ENCODE peak calls at places on chromosomes 13 and 19, in six cellular contexts. One of them, this sample, is unnamed. For H3K4me1, the result is how much of the 10 kb centered on the place peaks cover.

GRCh38 chr19:30371960-30372824 is at the start of gene ZNF536:
- DNase-seq in cardiac muscle cell: no peak
- DNase-seq in effector memory CD4-positive, alpha-beta T cell: no peak
- DNase-seq in psoas muscle: no peak
- DNase-seq in lower lobe of right lung: no peak
- DNase-seq in lung: no peak
- DNase-seq in this sample: no peak

GRCh38 chr13:101150998-101151397 is 265.3 kb downstream of the NALCN start:
- DNase-seq in cardiac muscle cell: peak
- DNase-seq in effector memory CD4-positive, alpha-beta T cell: no peak
- DNase-seq in psoas muscle: no peak
- DNase-seq in lower lobe of right lung: no peak
- DNase-seq in lung: no peak
- DNase-seq in this sample: no peak

GRCh38 chr13:36193151-36193855 is 21.1 kb downstream of the SOHLH2 start:
- DNase-seq in cardiac muscle cell: no peak
- DNase-seq in effector memory CD4-positive, alpha-beta T cell: no peak
- DNase-seq in psoas muscle: no peak
- DNase-seq in lower lobe of right lung: no peak
- DNase-seq in lung: no peak
- DNase-seq in this sample: no peak

GRCh38 chr19:33416307-33417215 is 43.1 kb downstream of the CEBPG start:
- DNase-seq in cardiac muscle cell: peak
- DNase-seq in effector memory CD4-positive, alpha-beta T cell: peak
- DNase-seq in psoas muscle: peak
- DNase-seq in lower lobe of right lung: no peak
- DNase-seq in lung: peak
- DNase-seq in this sample: no peak

GRCh38 chr13:20114066-20114465 is 46.8 kb downstream of the GJA3 start:
- DNase-seq in cardiac muscle cell: no peak
- DNase-seq in effector memory CD4-positive, alpha-beta T cell: no peak
- DNase-seq in psoas muscle: no peak
- DNase-seq in lower lobe of right lung: peak
- DNase-seq in lung: no peak
- DNase-seq in this sample: no peak

GRCh38 chr19:2087621-2088100 is 8.5 kb downstream of the MOB3A start:
- DNase-seq in cardiac muscle cell: no peak
- DNase-seq in effector memory CD4-positive, alpha-beta T cell: no peak
- DNase-seq in psoas muscle: no peak
- DNase-seq in lower lobe of right lung: no peak
- DNase-seq in lung: no peak
- DNase-seq in this sample: no peak

GRCh38 chr19:34171877-34172660 is at the start of gene LSM14A:
- DNase-seq in cardiac muscle cell: peak
- DNase-seq in effector memory CD4-positive, alpha-beta T cell: peak
- DNase-seq in psoas muscle: peak
- DNase-seq in lower lobe of right lung: peak
- DNase-seq in lung: peak
- DNase-seq in this sample: peak

GRCh38 chr19:58304255-58304654 is 922 bp upstream of the ERVK3-1 start:
- DNase-seq in cardiac muscle cell: no peak
- DNase-seq in effector memory CD4-positive, alpha-beta T cell: no peak
- DNase-seq in psoas muscle: no peak
- DNase-seq in lower lobe of right lung: no peak
- DNase-seq in lung: no peak
- DNase-seq in this sample: no peak

GRCh38 chr19:3041756-3042517 is 12.9 kb upstream of the TLE2 start:
- DNase-seq in cardiac muscle cell: peak
- DNase-seq in effector memory CD4-positive, alpha-beta T cell: no peak
- DNase-seq in psoas muscle: no peak
- DNase-seq in lower lobe of right lung: no peak
- DNase-seq in lung: no peak
- DNase-seq in this sample: peak

GRCh38 chr13:22198001-22198400 is 527.1 kb downstream of the FGF9 start:
- DNase-seq in cardiac muscle cell: no peak
- DNase-seq in effector memory CD4-positive, alpha-beta T cell: no peak
- DNase-seq in psoas muscle: no peak
- DNase-seq in lower lobe of right lung: no peak
- DNase-seq in lung: no peak
- DNase-seq in this sample: no peak

GRCh38 chr13:30112602-30113435 is 194.5 kb downstream of the KATNAL1 start:
- DNase-seq in cardiac muscle cell: peak
- DNase-seq in effector memory CD4-positive, alpha-beta T cell: peak
- DNase-seq in psoas muscle: peak
- DNase-seq in lower lobe of right lung: peak
- DNase-seq in lung: peak
- DNase-seq in this sample: peak

GRCh38 chr19:29666634-29667389 is 1.6 kb downstream of the PLEKHF1 start:
- DNase-seq in cardiac muscle cell: peak
- DNase-seq in effector memory CD4-positive, alpha-beta T cell: no peak
- DNase-seq in psoas muscle: peak
- DNase-seq in lower lobe of right lung: peak
- DNase-seq in lung: no peak
- DNase-seq in this sample: peak

GRCh38 chr13:21846605-21847004 is 175.7 kb downstream of the FGF9 start:
- DNase-seq in cardiac muscle cell: no peak
- DNase-seq in effector memory CD4-positive, alpha-beta T cell: no peak
- DNase-seq in psoas muscle: no peak
- DNase-seq in lower lobe of right lung: no peak
- DNase-seq in lung: no peak
- DNase-seq in this sample: no peak

GRCh38 chr13:53201454-53202225 is 173.0 kb downstream of the OLFM4 start:
- DNase-seq in cardiac muscle cell: peak
- DNase-seq in effector memory CD4-positive, alpha-beta T cell: no peak
- DNase-seq in psoas muscle: peak
- DNase-seq in lower lobe of right lung: peak
- DNase-seq in lung: no peak
- DNase-seq in this sample: no peak

GRCh38 chr19:49421039-49421877 is 2.0 kb downstream of the PTH2 start:
- DNase-seq in cardiac muscle cell: peak
- DNase-seq in effector memory CD4-positive, alpha-beta T cell: no peak
- DNase-seq in psoas muscle: peak
- DNase-seq in lower lobe of right lung: peak
- DNase-seq in lung: peak
- DNase-seq in this sample: peak

GRCh38 chr13:32504263-32504662 is 34.3 kb downstream of the N4BP2L2 start:
- DNase-seq in cardiac muscle cell: no peak
- DNase-seq in effector memory CD4-positive, alpha-beta T cell: no peak
- DNase-seq in psoas muscle: no peak
- DNase-seq in lower lobe of right lung: no peak
- DNase-seq in lung: no peak
- DNase-seq in this sample: no peak

GRCh38 chr13:28636677-28637317 is 22.1 kb upstream of the POMP start:
- DNase-seq in cardiac muscle cell: peak
- DNase-seq in effector memory CD4-positive, alpha-beta T cell: no peak
- DNase-seq in psoas muscle: no peak
- DNase-seq in lower lobe of right lung: peak
- DNase-seq in lung: peak
- DNase-seq in this sample: no peak

GRCh38 chr13:59531571-59532091 is 632.1 kb downstream of the DIAPH3 start:
- DNase-seq in cardiac muscle cell: peak
- DNase-seq in effector memory CD4-positive, alpha-beta T cell: no peak
- DNase-seq in psoas muscle: peak
- DNase-seq in lower lobe of right lung: peak
- DNase-seq in lung: peak
- DNase-seq in this sample: peak

GRCh38 chr13:61994174-61994573 is 578.5 kb upstream of the PCDH20 start:
- DNase-seq in cardiac muscle cell: no peak
- DNase-seq in effector memory CD4-positive, alpha-beta T cell: no peak
- DNase-seq in psoas muscle: no peak
- DNase-seq in lower lobe of right lung: no peak
- DNase-seq in lung: no peak
- DNase-seq in this sample: no peak

GRCh38 chr13:97340399-97340798 is 93.6 kb upstream of the RAP2A start:
- DNase-seq in cardiac muscle cell: no peak
- DNase-seq in effector memory CD4-positive, alpha-beta T cell: no peak
- DNase-seq in psoas muscle: no peak
- DNase-seq in lower lobe of right lung: no peak
- DNase-seq in lung: no peak
- DNase-seq in this sample: no peak

GRCh38 chr19:14614099-14614412 is 31.2 kb downstream of the CLEC17A start:
- DNase-seq in cardiac muscle cell: no peak
- DNase-seq in effector memory CD4-positive, alpha-beta T cell: no peak
- DNase-seq in psoas muscle: no peak
- DNase-seq in lower lobe of right lung: peak
- DNase-seq in lung: peak
- DNase-seq in this sample: no peak

DNA sequence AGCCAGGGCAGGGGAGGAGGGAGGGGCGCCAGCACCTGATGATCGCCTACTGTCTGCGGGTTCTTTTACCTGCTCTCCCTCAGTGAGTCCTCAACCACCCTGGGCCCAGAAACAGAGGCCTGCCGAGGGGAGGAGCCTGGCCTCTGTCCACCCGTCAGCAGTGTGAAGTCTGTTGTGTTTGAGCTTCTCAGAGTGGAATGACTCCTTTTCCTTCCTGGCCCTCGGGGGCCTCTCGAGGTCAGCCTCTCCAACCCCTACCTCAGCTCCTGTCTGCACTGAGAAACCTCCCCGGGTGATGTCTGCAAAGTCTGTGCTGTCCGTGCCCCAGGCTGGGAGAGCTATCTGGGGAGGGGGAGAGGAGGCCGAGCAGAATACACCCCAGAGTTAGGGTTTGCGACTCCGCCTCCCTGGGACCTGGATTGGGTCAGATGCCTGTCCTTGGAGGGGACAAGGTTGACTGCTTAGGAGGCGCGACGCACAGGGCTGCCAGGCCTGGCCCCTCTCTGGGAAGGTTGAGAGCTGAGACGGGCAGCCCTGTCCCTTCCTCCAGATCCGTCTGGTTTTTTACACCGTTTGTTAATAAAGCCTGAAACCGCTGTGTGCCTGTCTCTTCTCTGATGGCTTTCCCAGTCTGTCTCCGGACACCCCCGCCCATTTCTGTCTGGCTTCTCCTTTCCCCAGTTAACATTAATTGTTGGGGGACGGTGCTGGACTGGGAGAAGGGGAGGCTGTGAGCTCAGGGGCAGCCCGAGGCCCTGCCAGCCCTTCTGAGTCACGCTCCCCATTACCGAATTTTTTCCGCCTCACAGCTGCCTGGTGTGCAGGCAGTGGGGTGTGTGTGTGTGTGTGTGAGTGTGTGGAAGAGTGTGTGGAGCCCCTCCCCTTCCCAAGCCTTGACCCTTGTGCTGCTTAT is 1.0 kb upstream of the SSC5D start:
- DNase-seq in cardiac muscle cell: peak
- DNase-seq in effector memory CD4-positive, alpha-beta T cell: no peak
- DNase-seq in psoas muscle: peak
- DNase-seq in lower lobe of right lung: no peak
- DNase-seq in lung: no peak
- DNase-seq in this sample: peak
- H3K4me3 ChIP-seq in cardiac muscle cell: peak
- H3K4me3 ChIP-seq in effector memory CD4-positive, alpha-beta T cell: no peak
- H3K4me3 ChIP-seq in psoas muscle: peak
- H3K4me3 ChIP-seq in lower lobe of right lung: peak
- H3K4me3 ChIP-seq in lung: no peak
- H3K4me3 ChIP-seq in this sample: no peak

DNA sequence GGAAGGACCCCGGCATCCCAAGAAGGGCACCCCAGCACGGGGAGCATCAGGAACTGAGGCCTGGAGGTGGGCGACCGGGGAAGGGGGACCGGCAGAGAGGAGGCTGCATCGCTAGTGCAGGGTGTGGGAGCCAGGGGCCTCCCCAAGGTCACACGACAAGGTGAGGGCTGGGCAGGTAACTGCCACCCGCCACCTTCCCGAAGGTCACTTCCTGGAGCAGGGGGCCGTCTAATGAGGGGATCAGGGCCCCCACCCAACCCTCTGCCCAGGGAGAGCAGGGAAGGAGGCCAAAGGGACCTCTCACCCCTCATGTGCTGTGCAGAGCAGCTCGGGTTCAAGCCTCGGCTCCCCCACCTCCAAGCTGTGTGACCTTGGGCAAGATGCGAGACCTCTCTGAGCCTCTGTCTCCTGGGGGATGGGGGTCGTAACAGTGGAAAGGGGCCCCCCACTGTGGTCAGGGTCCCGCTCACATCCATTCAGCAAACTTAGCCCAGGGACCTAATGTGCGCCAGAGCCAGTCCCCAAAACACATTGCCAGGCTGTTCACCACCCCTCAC is 6.0 kb downstream of the ZBTB7A start:
- DNase-seq in cardiac muscle cell: no peak
- DNase-seq in effector memory CD4-positive, alpha-beta T cell: no peak
- DNase-seq in psoas muscle: no peak
- DNase-seq in lower lobe of right lung: peak
- DNase-seq in lung: no peak
- DNase-seq in this sample: peak
- H3K4me1 ChIP-seq in cardiac muscle cell: under half
- H3K4me1 ChIP-seq in effector memory CD4-positive, alpha-beta T cell: half or more
- H3K4me1 ChIP-seq in psoas muscle: half or more
- H3K4me1 ChIP-seq in lower lobe of right lung: half or more
- H3K4me1 ChIP-seq in lung: under half
- H3K4me1 ChIP-seq in this sample: half or more

GRCh38 chr13:93248627-93249047 is 22.0 kb downstream of the GPC6 start:
- DNase-seq in cardiac muscle cell: peak
- DNase-seq in effector memory CD4-positive, alpha-beta T cell: no peak
- DNase-seq in psoas muscle: no peak
- DNase-seq in lower lobe of right lung: peak
- DNase-seq in lung: no peak
- DNase-seq in this sample: no peak

GRCh38 chr13:93243375-93244063 is 16.9 kb downstream of the GPC6 start:
- DNase-seq in cardiac muscle cell: no peak
- DNase-seq in effector memory CD4-positive, alpha-beta T cell: no peak
- DNase-seq in psoas muscle: peak
- DNase-seq in lower lobe of right lung: no peak
- DNase-seq in lung: no peak
- DNase-seq in this sample: no peak

GRCh38 chr13:93244918-93245280 is 18.3 kb downstream of the GPC6 start:
- DNase-seq in cardiac muscle cell: no peak
- DNase-seq in effector memory CD4-positive, alpha-beta T cell: no peak
- DNase-seq in psoas muscle: no peak
- DNase-seq in lower lobe of right lung: no peak
- DNase-seq in lung: no peak
- DNase-seq in this sample: no peak

GRCh38 chr13:93246069-93246468 is 19.5 kb downstream of the GPC6 start:
- DNase-seq in cardiac muscle cell: no peak
- DNase-seq in effector memory CD4-positive, alpha-beta T cell: no peak
- DNase-seq in psoas muscle: no peak
- DNase-seq in lower lobe of right lung: no peak
- DNase-seq in lung: no peak
- DNase-seq in this sample: no peak

GRCh38 chr13:93244141-93244917 is 17.7 kb downstream of the GPC6 start:
- DNase-seq in cardiac muscle cell: peak
- DNase-seq in effector memory CD4-positive, alpha-beta T cell: no peak
- DNase-seq in psoas muscle: no peak
- DNase-seq in lower lobe of right lung: no peak
- DNase-seq in lung: no peak
- DNase-seq in this sample: no peak
- H3K4me3 ChIP-seq in cardiac muscle cell: no peak
- H3K4me3 ChIP-seq in effector memory CD4-positive, alpha-beta T cell: no peak
- H3K4me3 ChIP-seq in psoas muscle: peak
- H3K4me3 ChIP-seq in lower lobe of right lung: peak
- H3K4me3 ChIP-seq in lung: no peak
- H3K4me3 ChIP-seq in this sample: peak

DNA sequence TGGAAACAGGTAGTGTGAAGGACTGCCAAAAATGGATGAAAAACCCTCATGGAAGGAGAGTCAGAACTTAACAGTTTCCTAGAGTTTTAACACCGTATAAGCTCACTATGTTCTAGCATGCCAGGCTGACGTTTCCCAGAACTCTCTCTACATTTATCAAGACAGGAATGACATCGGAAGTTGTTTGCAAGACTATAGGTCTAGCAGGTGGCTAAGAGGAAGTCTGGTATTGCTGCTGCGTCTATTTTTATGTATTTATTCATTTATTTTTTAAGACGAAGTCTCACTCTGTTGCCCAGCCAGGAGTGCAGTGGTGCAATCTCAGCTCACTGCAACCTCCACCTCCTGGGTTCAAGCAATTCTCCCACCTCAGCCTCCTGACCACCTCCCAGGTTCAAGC is 20.5 kb upstream of the ARL11 start:
- DNase-seq in cardiac muscle cell: peak
- DNase-seq in effector memory CD4-positive, alpha-beta T cell: no peak
- DNase-seq in psoas muscle: no peak
- DNase-seq in lower lobe of right lung: no peak
- DNase-seq in lung: no peak
- DNase-seq in this sample: no peak
- H3K4me1 ChIP-seq in cardiac muscle cell: under half
- H3K4me1 ChIP-seq in effector memory CD4-positive, alpha-beta T cell: under half
- H3K4me1 ChIP-seq in psoas muscle: under half
- H3K4me1 ChIP-seq in lower lobe of right lung: under half
- H3K4me1 ChIP-seq in lung: under half
- H3K4me1 ChIP-seq in this sample: under half

This sample was measured in uterus.